ENCODE peak calls at places on chromosomes 7 and 10, in eight cellular contexts. One of them, this sample, is unnamed.

GRCh38 chr10:112132429-112132828 is 51.1 kb downstream of the GPAM start:
- DNase-seq in endodermal cell: peak; percentile 43
- DNase-seq in psoas muscle: no peak
- DNase-seq in aorta: no peak
- DNase-seq in HepG2: no peak
- DNase-seq in suprapubic skin: no peak
- DNase-seq in stomach: no peak
- DNase-seq in adipocyte: no peak
- DNase-seq in this sample: no peak

GRCh38 chr10:103839867-103840746 is 15.3 kb downstream of the SH3PXD2A start:
- DNase-seq in suprapubic skin: peak; percentile 58
- DNase-seq in psoas muscle: peak; percentile 56
- DNase-seq in endodermal cell: peak; percentile 98
- DNase-seq in adipocyte: no peak
- DNase-seq in aorta: no peak
- DNase-seq in HepG2: no peak
- DNase-seq in stomach: peak; percentile 52
- DNase-seq in this sample: no peak

GRCh38 chr7:80542398-80542797 is 30.5 kb upstream of the GNAT3 start:
- DNase-seq in suprapubic skin: no peak
- DNase-seq in aorta: no peak
- DNase-seq in psoas muscle: no peak
- DNase-seq in endodermal cell: no peak
- DNase-seq in adipocyte: peak; percentile 94
- DNase-seq in HepG2: no peak
- DNase-seq in stomach: no peak
- DNase-seq in this sample: no peak

GRCh38 chr7:66353547-66353946 is 148.4 kb downstream of the TPST1 start:
- DNase-seq in suprapubic skin: no peak
- DNase-seq in HepG2: no peak
- DNase-seq in stomach: no peak
- DNase-seq in endodermal cell: no peak
- DNase-seq in psoas muscle: no peak
- DNase-seq in aorta: no peak
- DNase-seq in adipocyte: peak; percentile 61
- DNase-seq in this sample: peak; percentile 67

GRCh38 chr7:29372351-29372931 is 177.9 kb downstream of the CHN2 start:
- DNase-seq in suprapubic skin: no peak
- DNase-seq in endodermal cell: no peak
- DNase-seq in aorta: no peak
- DNase-seq in adipocyte: no peak
- DNase-seq in HepG2: no peak
- DNase-seq in psoas muscle: no peak
- DNase-seq in stomach: no peak
- DNase-seq in this sample: no peak

GRCh38 chr7:130371059-130371458 is 9.2 kb upstream of the CPA1 start:
- DNase-seq in psoas muscle: peak; percentile 82
- DNase-seq in aorta: peak; percentile 88
- DNase-seq in endodermal cell: no peak
- DNase-seq in suprapubic skin: no peak
- DNase-seq in stomach: peak; percentile 35
- DNase-seq in HepG2: no peak
- DNase-seq in adipocyte: no peak
- DNase-seq in this sample: no peak

GRCh38 chr10:6348091-6348862 is 145.5 kb downstream of the PFKFB3 start:
- DNase-seq in stomach: peak; percentile 51
- DNase-seq in aorta: no peak
- DNase-seq in HepG2: no peak
- DNase-seq in adipocyte: no peak
- DNase-seq in psoas muscle: peak; percentile 37
- DNase-seq in suprapubic skin: no peak
- DNase-seq in endodermal cell: peak; percentile 57
- DNase-seq in this sample: no peak

GRCh38 chr7:82234457-82235049 is 209.0 kb downstream of the CACNA2D1 start:
- DNase-seq in aorta: no peak
- DNase-seq in suprapubic skin: no peak
- DNase-seq in stomach: no peak
- DNase-seq in endodermal cell: no peak
- DNase-seq in adipocyte: peak; percentile 88
- DNase-seq in HepG2: peak; percentile 16
- DNase-seq in psoas muscle: no peak
- DNase-seq in this sample: no peak

GRCh38 chr10:12780634-12781601 is 220.6 kb downstream of the CCDC3 start:
- DNase-seq in psoas muscle: no peak
- DNase-seq in endodermal cell: no peak
- DNase-seq in adipocyte: no peak
- DNase-seq in HepG2: no peak
- DNase-seq in suprapubic skin: no peak
- DNase-seq in stomach: no peak
- DNase-seq in aorta: no peak
- DNase-seq in this sample: no peak

GRCh38 chr10:2949948-2950354 is 117.4 kb upstream of the PFKP start:
- DNase-seq in stomach: no peak
- DNase-seq in aorta: no peak
- DNase-seq in suprapubic skin: no peak
- DNase-seq in endodermal cell: no peak
- DNase-seq in psoas muscle: no peak
- DNase-seq in HepG2: no peak
- DNase-seq in adipocyte: peak; percentile 3
- DNase-seq in this sample: peak; percentile 69

GRCh38 chr7:18495412-18496335 is at the start of gene HDAC9:
- DNase-seq in HepG2: no peak
- DNase-seq in psoas muscle: peak; percentile 14
- DNase-seq in aorta: peak; percentile 70
- DNase-seq in suprapubic skin: no peak
- DNase-seq in stomach: no peak
- DNase-seq in endodermal cell: peak; percentile 75
- DNase-seq in adipocyte: peak; percentile 69
- DNase-seq in this sample: no peak

GRCh38 chr7:63521-64021 is 128.8 kb upstream of the FAM20C start:
- DNase-seq in stomach: no peak
- DNase-seq in aorta: peak; percentile 73
- DNase-seq in adipocyte: no peak
- DNase-seq in suprapubic skin: peak; percentile 74
- DNase-seq in psoas muscle: no peak
- DNase-seq in endodermal cell: no peak
- DNase-seq in HepG2: no peak
- DNase-seq in this sample: peak; percentile 45

GRCh38 chr10:90417056-90417455 is 440.8 kb downstream of the HTR7 start:
- DNase-seq in aorta: no peak
- DNase-seq in adipocyte: peak; percentile 88
- DNase-seq in suprapubic skin: no peak
- DNase-seq in psoas muscle: no peak
- DNase-seq in HepG2: peak; percentile 16
- DNase-seq in stomach: no peak
- DNase-seq in endodermal cell: no peak
- DNase-seq in this sample: no peak

GRCh38 chr7:151505433-151505832 is 14.3 kb downstream of the RHEB start:
- DNase-seq in stomach: no peak
- DNase-seq in suprapubic skin: no peak
- DNase-seq in psoas muscle: no peak
- DNase-seq in HepG2: no peak
- DNase-seq in aorta: no peak
- DNase-seq in endodermal cell: no peak
- DNase-seq in adipocyte: no peak
- DNase-seq in this sample: no peak

DNA sequence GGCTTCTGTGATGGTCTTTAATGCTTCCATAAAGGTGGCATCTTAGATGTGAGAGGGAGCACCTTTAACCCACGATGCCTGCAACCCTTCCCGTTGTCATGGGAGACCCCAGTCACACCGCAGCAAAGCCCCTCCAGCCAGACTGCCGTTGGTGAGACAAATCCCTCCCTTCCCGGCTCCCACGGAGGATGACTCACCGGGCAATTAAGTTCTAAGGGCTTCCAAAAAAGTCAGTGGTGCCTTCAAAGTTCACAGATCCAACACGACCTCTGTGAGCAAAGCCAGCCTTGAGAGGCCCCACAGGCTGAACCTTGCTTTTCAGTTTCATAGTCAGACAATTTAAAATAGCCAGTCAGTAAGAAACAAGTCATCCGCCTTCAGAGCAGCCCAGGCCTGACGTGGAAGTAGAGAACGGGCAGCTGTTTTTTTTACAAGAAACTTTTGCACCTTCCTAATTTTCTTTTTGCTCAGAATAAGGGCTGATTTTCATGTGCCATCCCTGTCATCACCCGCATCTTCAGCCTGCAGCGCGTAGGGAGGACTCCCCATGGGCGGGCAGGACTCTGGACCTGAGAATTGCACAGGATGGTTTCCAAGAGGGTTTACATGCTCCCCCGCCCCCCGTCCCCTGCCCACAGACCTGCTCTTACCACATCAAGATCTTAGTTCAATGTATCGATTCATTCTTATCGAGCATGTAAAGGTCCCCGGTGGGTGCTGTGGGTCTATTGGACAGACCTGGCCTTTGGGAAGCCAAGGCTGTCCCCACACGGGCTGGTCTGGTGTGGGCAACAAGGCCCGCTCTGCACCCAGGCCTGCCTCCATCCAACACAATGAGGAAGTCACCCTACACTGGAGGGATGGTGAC is 333.9 kb downstream of the DNAJB6 start:
- DNase-seq in stomach: no peak
- DNase-seq in endodermal cell: peak; percentile 61
- DNase-seq in HepG2: no peak
- DNase-seq in suprapubic skin: peak; percentile 69
- DNase-seq in adipocyte: no peak
- DNase-seq in psoas muscle: no peak
- DNase-seq in aorta: no peak
- DNase-seq in this sample: no peak
- H3K4me1 ChIP-seq in stomach: no peaks in the 10 kb centered on the region
- H3K4me1 ChIP-seq in endodermal cell: no peaks in the 10 kb centered on the region
- H3K4me1 ChIP-seq in HepG2: no peaks in the 10 kb centered on the region
- H3K4me1 ChIP-seq in suprapubic skin: no peaks in the 10 kb centered on the region
- H3K4me1 ChIP-seq in adipocyte: no peaks in the 10 kb centered on the region
- H3K4me1 ChIP-seq in psoas muscle: no peaks in the 10 kb centered on the region
- H3K4me1 ChIP-seq in aorta: no peaks in the 10 kb centered on the region
- H3K4me1 ChIP-seq in this sample: no peaks in the 10 kb centered on the region

GRCh38 chr7:158816995-158817394 is 12.3 kb downstream of the ESYT2 start:
- DNase-seq in suprapubic skin: no peak
- DNase-seq in aorta: no peak
- DNase-seq in HepG2: no peak
- DNase-seq in adipocyte: no peak
- DNase-seq in stomach: peak; percentile 40
- DNase-seq in psoas muscle: no peak
- DNase-seq in endodermal cell: peak; percentile 43
- DNase-seq in this sample: no peak

GRCh38 chr7:158814637-158815036 is 14.7 kb downstream of the ESYT2 start:
- DNase-seq in aorta: peak; percentile 60
- DNase-seq in endodermal cell: no peak
- DNase-seq in HepG2: no peak
- DNase-seq in adipocyte: no peak
- DNase-seq in psoas muscle: no peak
- DNase-seq in suprapubic skin: no peak
- DNase-seq in stomach: no peak
- DNase-seq in this sample: no peak

GRCh38 chr7:158815046-158815445 is 14.3 kb downstream of the ESYT2 start:
- DNase-seq in endodermal cell: peak; percentile 65
- DNase-seq in psoas muscle: no peak
- DNase-seq in adipocyte: no peak
- DNase-seq in suprapubic skin: no peak
- DNase-seq in HepG2: no peak
- DNase-seq in aorta: peak; percentile 41
- DNase-seq in stomach: no peak
- DNase-seq in this sample: no peak

GRCh38 chr7:158816271-158816670 is 13.0 kb downstream of the ESYT2 start:
- DNase-seq in suprapubic skin: no peak
- DNase-seq in stomach: no peak
- DNase-seq in HepG2: no peak
- DNase-seq in adipocyte: peak; percentile 47
- DNase-seq in aorta: peak; percentile 37
- DNase-seq in psoas muscle: no peak
- DNase-seq in endodermal cell: peak; percentile 45
- DNase-seq in this sample: no peak

DNA sequence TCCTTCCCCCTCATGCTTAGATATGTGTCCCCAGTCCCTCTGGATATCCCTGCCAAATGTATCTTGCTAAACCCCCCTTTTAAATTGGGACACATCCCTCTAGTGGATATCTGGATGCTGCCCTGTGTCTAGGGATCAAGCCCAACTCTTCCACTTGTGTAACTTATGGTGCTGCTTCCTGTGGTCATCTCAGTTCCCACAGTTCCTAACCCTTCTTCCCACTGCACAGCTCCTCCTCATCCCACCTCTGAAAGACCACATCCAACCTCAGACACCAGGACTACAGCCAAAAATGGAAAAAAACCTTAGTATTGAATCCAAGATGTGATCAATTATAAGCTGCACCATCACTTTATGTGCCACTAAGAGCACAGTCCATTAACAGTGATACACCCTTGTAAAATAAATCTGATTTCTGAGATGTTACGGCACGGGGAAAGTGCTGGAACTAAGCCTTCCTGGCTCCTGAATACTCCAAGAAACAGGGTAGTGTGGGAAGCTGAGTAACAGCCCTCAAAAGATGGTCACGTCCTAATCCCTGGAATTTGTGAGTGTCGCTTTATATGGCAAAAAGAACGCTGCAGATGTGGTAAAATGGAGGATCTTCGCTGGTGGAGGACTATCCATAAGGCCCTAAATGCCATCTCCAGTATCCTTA is 13.7 kb downstream of the ESYT2 start:
- DNase-seq in suprapubic skin: no peak
- DNase-seq in aorta: no peak
- DNase-seq in psoas muscle: no peak
- DNase-seq in HepG2: no peak
- DNase-seq in endodermal cell: no peak
- DNase-seq in adipocyte: no peak
- DNase-seq in stomach: no peak
- DNase-seq in this sample: no peak
- H3K4me1 ChIP-seq in suprapubic skin: peaks cover 89% of the 10 kb centered on the region
- H3K4me1 ChIP-seq in aorta: peaks cover 7% of the 10 kb centered on the region
- H3K4me1 ChIP-seq in psoas muscle: peaks cover 65% of the 10 kb centered on the region
- H3K4me1 ChIP-seq in HepG2: peaks cover 76% of the 10 kb centered on the region
- H3K4me1 ChIP-seq in endodermal cell: peaks cover 5% of the 10 kb centered on the region
- H3K4me1 ChIP-seq in adipocyte: peaks cover 82% of the 10 kb centered on the region
- H3K4me1 ChIP-seq in stomach: peaks cover 81% of the 10 kb centered on the region
- H3K4me1 ChIP-seq in this sample: peaks cover 54% of the 10 kb centered on the region

DNA sequence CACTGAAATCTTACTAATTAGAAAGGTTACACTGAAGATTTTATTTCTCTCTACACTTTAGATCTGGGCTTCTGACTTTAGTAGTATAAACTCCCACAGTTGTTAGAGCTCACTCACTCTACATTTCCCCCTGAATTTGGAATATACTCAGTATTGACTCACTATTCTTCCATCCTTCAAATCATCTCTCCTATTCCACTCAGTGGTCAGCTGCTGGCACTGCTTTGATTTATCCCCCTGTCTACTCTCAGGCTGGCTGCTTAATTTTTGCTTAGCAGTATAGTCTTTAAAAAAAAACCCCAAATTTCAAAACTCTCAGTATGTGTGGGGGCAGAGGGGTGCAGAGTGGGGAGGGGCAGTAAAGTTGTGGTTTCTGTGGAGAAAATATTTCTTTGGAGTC is 68.9 kb downstream of the CDK6 start:
- DNase-seq in adipocyte: no peak
- DNase-seq in stomach: no peak
- DNase-seq in psoas muscle: no peak
- DNase-seq in suprapubic skin: no peak
- DNase-seq in endodermal cell: no peak
- DNase-seq in aorta: no peak
- DNase-seq in HepG2: no peak
- DNase-seq in this sample: no peak
- H3K4me1 ChIP-seq in adipocyte: peaks cover 56% of the 10 kb centered on the region
- H3K4me1 ChIP-seq in stomach: peaks cover 44% of the 10 kb centered on the region
- H3K4me1 ChIP-seq in psoas muscle: no peaks in the 10 kb centered on the region
- H3K4me1 ChIP-seq in suprapubic skin: peaks cover 12% of the 10 kb centered on the region
- H3K4me1 ChIP-seq in endodermal cell: peaks cover 10% of the 10 kb centered on the region
- H3K4me1 ChIP-seq in aorta: peaks cover 10% of the 10 kb centered on the region
- H3K4me1 ChIP-seq in HepG2: peaks cover 44% of the 10 kb centered on the region
- H3K4me1 ChIP-seq in this sample: peaks cover 70% of the 10 kb centered on the region

GRCh38 chr10:35396560-35397434 is 60.5 kb downstream of the CCNY start:
- DNase-seq in HepG2: peak; percentile 41
- DNase-seq in adipocyte: no peak
- DNase-seq in psoas muscle: no peak
- DNase-seq in endodermal cell: peak; percentile 47
- DNase-seq in suprapubic skin: no peak
- DNase-seq in aorta: no peak
- DNase-seq in stomach: no peak
- DNase-seq in this sample: no peak
- H3K4me1 ChIP-seq in HepG2: peaks cover 82% of the 10 kb centered on the region
- H3K4me1 ChIP-seq in adipocyte: peaks cover 31% of the 10 kb centered on the region
- H3K4me1 ChIP-seq in psoas muscle: peaks cover 84% of the 10 kb centered on the region
- H3K4me1 ChIP-seq in endodermal cell: peaks cover 28% of the 10 kb centered on the region
- H3K4me1 ChIP-seq in suprapubic skin: peaks cover 24% of the 10 kb centered on the region
- H3K4me1 ChIP-seq in aorta: no peaks in the 10 kb centered on the region
- H3K4me1 ChIP-seq in stomach: peaks cover 90% of the 10 kb centered on the region
- H3K4me1 ChIP-seq in this sample: peaks cover 5% of the 10 kb centered on the region

This sample was measured in RWPE2.